ENCODE peak calls at places on chromosomes 6 and 20, in five cellular contexts. One of them, this sample, is unnamed.

GRCh38 chr6:156963712-156964700 is 186.8 kb downstream of the ARID1B start:
- DNase-seq in H9: no peak
- DNase-seq in neuronal stem cell: no peak
- DNase-seq in H1: no peak
- DNase-seq in trophoblast cell: peak
- DNase-seq in this sample: peak

GRCh38 chr6:155152211-155153076 is 111.4 kb upstream of the CLDN20 start:
- DNase-seq in H9: peak
- DNase-seq in neuronal stem cell: no peak
- DNase-seq in H1: peak
- DNase-seq in trophoblast cell: no peak
- DNase-seq in this sample: no peak

GRCh38 chr20:1945134-1945618 is 48.7 kb downstream of the PDYN start:
- DNase-seq in H9: no peak
- DNase-seq in neuronal stem cell: no peak
- DNase-seq in H1: no peak
- DNase-seq in trophoblast cell: peak
- DNase-seq in this sample: peak

GRCh38 chr6:156686429-156686939 is 90.7 kb upstream of the ARID1B start:
- DNase-seq in H9: peak
- DNase-seq in neuronal stem cell: no peak
- DNase-seq in H1: no peak
- DNase-seq in trophoblast cell: peak
- DNase-seq in this sample: no peak

GRCh38 chr6:99613705-99614429 is 7.2 kb downstream of the PRDM13 start:
- DNase-seq in H9: peak
- DNase-seq in neuronal stem cell: no peak
- DNase-seq in H1: no peak
- DNase-seq in trophoblast cell: peak
- DNase-seq in this sample: no peak

GRCh38 chr6:45880139-45880538 is 135.5 kb downstream of the CLIC5 start:
- DNase-seq in H9: no peak
- DNase-seq in neuronal stem cell: no peak
- DNase-seq in H1: no peak
- DNase-seq in trophoblast cell: peak
- DNase-seq in this sample: peak

GRCh38 chr6:26234421-26235239 is 130.4 kb upstream of the BTN3A2 start:
- DNase-seq in H9: peak
- DNase-seq in neuronal stem cell: no peak
- DNase-seq in H1: no peak
- DNase-seq in trophoblast cell: peak
- DNase-seq in this sample: peak

GRCh38 chr20:3239026-3239866 is at the start of gene SLC4A11:
- DNase-seq in H9: peak
- DNase-seq in neuronal stem cell: peak
- DNase-seq in H1: peak
- DNase-seq in trophoblast cell: no peak
- DNase-seq in this sample: peak

GRCh38 chr6:14807130-14807529 is 438.7 kb upstream of the JARID2 start:
- DNase-seq in H9: no peak
- DNase-seq in neuronal stem cell: no peak
- DNase-seq in H1: no peak
- DNase-seq in trophoblast cell: no peak
- DNase-seq in this sample: no peak

GRCh38 chr20:4018015-4018748 is 2.8 kb upstream of the RNF24 start:
- DNase-seq in H9: no peak
- DNase-seq in neuronal stem cell: no peak
- DNase-seq in H1: no peak
- DNase-seq in trophoblast cell: peak
- DNase-seq in this sample: no peak

GRCh38 chr6:125989631-125990030 is 3.3 kb downstream of the TRMT11 start:
- DNase-seq in H9: no peak
- DNase-seq in neuronal stem cell: no peak
- DNase-seq in H1: no peak
- DNase-seq in trophoblast cell: no peak
- DNase-seq in this sample: no peak

GRCh38 chr6:87870606-87871005 is 168.6 kb upstream of the AKIRIN2 start:
- DNase-seq in H9: no peak
- DNase-seq in neuronal stem cell: no peak
- DNase-seq in H1: no peak
- DNase-seq in trophoblast cell: peak
- DNase-seq in this sample: no peak

GRCh38 chr6:38375341-38375740 is 264.4 kb downstream of the BTBD9 start:
- DNase-seq in H9: no peak
- DNase-seq in neuronal stem cell: no peak
- DNase-seq in H1: no peak
- DNase-seq in trophoblast cell: no peak
- DNase-seq in this sample: no peak

GRCh38 chr6:35161776-35162607 is 20.9 kb upstream of the TCP11 start:
- DNase-seq in H9: no peak
- DNase-seq in neuronal stem cell: no peak
- DNase-seq in H1: no peak
- DNase-seq in trophoblast cell: no peak
- DNase-seq in this sample: no peak

GRCh38 chr6:81613606-81614005 is 138.9 kb downstream of the TENT5A start:
- DNase-seq in H9: no peak
- DNase-seq in neuronal stem cell: no peak
- DNase-seq in H1: no peak
- DNase-seq in trophoblast cell: no peak
- DNase-seq in this sample: peak

GRCh38 chr6:56570434-56571359 is 72.0 kb downstream of the DST start:
- DNase-seq in H9: no peak
- DNase-seq in neuronal stem cell: no peak
- DNase-seq in H1: no peak
- DNase-seq in trophoblast cell: peak
- DNase-seq in this sample: peak

GRCh38 chr6:117167520-117168271 is 97.7 kb upstream of the VGLL2 start:
- DNase-seq in H9: peak
- DNase-seq in neuronal stem cell: no peak
- DNase-seq in H1: no peak
- DNase-seq in trophoblast cell: peak
- DNase-seq in this sample: peak

GRCh38 chr6:148874698-148875293 is 128.0 kb downstream of the UST start:
- DNase-seq in H9: no peak
- DNase-seq in neuronal stem cell: peak
- DNase-seq in H1: no peak
- DNase-seq in trophoblast cell: no peak
- DNase-seq in this sample: no peak

GRCh38 chr20:57849868-57850215 is 140.0 kb upstream of the PMEPA1 start:
- DNase-seq in H9: peak
- DNase-seq in neuronal stem cell: no peak
- DNase-seq in H1: no peak
- DNase-seq in trophoblast cell: no peak
- DNase-seq in this sample: no peak

GRCh38 chr6:63451238-63451637 is 121.0 kb upstream of the LOC128125822 start:
- DNase-seq in H9: no peak
- DNase-seq in neuronal stem cell: no peak
- DNase-seq in H1: no peak
- DNase-seq in trophoblast cell: no peak
- DNase-seq in this sample: no peak

GRCh38 chr6:136158971-136159370 is 91.1 kb downstream of the MTFR2 start:
- DNase-seq in H9: no peak
- DNase-seq in neuronal stem cell: no peak
- DNase-seq in H1: no peak
- DNase-seq in trophoblast cell: no peak
- DNase-seq in this sample: no peak

GRCh38 chr6:113819169-113819830 is 37.8 kb upstream of the MARCKS start:
- DNase-seq in H9: no peak
- DNase-seq in neuronal stem cell: no peak
- DNase-seq in H1: no peak
- DNase-seq in trophoblast cell: no peak
- DNase-seq in this sample: no peak

GRCh38 chr6:19535351-19535750 is 301.8 kb upstream of the ID4 start:
- DNase-seq in H9: no peak
- DNase-seq in neuronal stem cell: no peak
- DNase-seq in H1: no peak
- DNase-seq in trophoblast cell: no peak
- DNase-seq in this sample: no peak

GRCh38 chr6:166459272-166459671 is 76.5 kb upstream of the MPC1 start:
- DNase-seq in H9: no peak
- DNase-seq in neuronal stem cell: no peak
- DNase-seq in H1: no peak
- DNase-seq in trophoblast cell: no peak
- DNase-seq in this sample: no peak

DNA sequence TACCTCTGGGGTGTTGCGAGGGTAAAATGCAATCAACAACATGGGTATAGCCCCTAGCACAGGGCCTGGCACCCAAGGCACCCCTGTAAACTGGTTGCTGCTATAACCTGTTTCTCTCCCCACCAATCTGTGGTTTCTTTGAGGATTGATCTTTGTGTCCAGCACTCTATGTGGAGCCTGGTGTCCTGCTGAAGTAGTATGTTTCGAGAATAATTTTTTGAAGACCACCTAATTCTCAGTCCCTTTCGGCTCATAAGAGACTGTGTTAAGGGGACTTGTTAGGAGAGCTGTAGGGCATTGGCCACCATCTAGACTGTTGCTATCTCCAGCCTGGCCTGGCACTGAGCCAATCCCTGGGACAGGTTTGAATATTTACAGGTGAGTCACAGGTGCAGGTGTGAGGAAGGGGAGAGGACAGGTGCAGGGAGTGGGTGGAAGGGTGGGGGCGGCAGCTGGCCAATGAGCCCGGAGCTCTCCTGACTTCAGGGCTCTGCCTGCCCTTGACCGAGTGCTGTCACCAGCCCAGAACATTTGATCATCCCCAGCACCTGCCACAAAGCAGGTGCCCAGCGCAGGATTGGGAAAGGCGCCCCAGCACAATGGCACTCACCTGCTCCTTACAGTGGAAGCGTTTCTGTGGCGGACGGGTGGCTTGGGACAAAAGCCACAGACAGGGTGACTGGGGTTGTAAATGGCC is 8.1 kb upstream of the C20orf144 start:
- DNase-seq in H9: peak
- DNase-seq in neuronal stem cell: no peak
- DNase-seq in H1: no peak
- DNase-seq in trophoblast cell: peak
- DNase-seq in this sample: no peak
- H3K27ac ChIP-seq in H9: no peak
- H3K27ac ChIP-seq in neuronal stem cell: no peak
- H3K27ac ChIP-seq in H1: no peak
- H3K27ac ChIP-seq in trophoblast cell: no peak
- H3K27ac ChIP-seq in this sample: no peak

DNA sequence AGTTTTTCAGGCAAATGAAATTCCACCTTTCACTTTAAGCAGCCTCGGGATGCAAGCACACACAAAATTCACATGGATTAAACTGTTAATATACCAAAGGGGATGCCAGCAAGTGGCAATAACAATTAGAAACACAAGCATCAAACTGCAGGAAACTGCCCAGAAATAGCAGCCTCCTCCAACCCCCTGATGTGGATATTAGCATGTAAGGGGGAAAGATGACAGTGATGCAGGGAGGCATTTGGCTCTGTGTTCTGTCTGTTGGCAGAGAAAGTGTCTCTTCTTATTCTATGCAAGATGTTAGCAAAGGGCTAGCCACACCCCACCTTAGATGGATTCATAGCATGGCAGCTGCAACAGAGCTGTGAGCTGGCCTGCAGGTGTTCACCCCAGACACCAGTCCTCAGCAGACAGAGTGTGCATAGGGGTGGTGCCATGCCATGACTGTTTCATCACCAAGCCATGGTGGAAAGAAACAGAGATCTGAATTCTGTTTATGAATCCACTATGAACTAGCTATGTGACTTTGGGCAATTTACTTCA is 38.0 kb downstream of the SCP2D1 start:
- DNase-seq in H9: no peak
- DNase-seq in neuronal stem cell: no peak
- DNase-seq in H1: no peak
- DNase-seq in trophoblast cell: no peak
- DNase-seq in this sample: no peak
- H2BK12ac ChIP-seq in H9: no peak
- H2BK12ac ChIP-seq in neuronal stem cell: no peak
- H2BK12ac ChIP-seq in H1: no peak
- H2BK12ac ChIP-seq in trophoblast cell: no peak
- H2BK12ac ChIP-seq in this sample: no peak

GRCh38 chr6:132693478-132693877 is 20.4 kb downstream of the VNN1 start:
- DNase-seq in H9: no peak
- DNase-seq in neuronal stem cell: no peak
- DNase-seq in H1: no peak
- DNase-seq in trophoblast cell: no peak
- DNase-seq in this sample: no peak

GRCh38 chr6:132695773-132696172 is 18.1 kb downstream of the VNN1 start:
- DNase-seq in H9: no peak
- DNase-seq in neuronal stem cell: no peak
- DNase-seq in H1: no peak
- DNase-seq in trophoblast cell: no peak
- DNase-seq in this sample: no peak

GRCh38 chr6:132703936-132704335 is 9.9 kb downstream of the VNN1 start:
- DNase-seq in H9: no peak
- DNase-seq in neuronal stem cell: no peak
- DNase-seq in H1: no peak
- DNase-seq in trophoblast cell: no peak
- DNase-seq in this sample: peak

GRCh38 chr6:132698608-132699007 is 15.2 kb downstream of the VNN1 start:
- DNase-seq in H9: no peak
- DNase-seq in neuronal stem cell: no peak
- DNase-seq in H1: no peak
- DNase-seq in trophoblast cell: no peak
- DNase-seq in this sample: no peak
- H2AFZ ChIP-seq in H9: no peak
- H2AFZ ChIP-seq in neuronal stem cell: no peak
- H2AFZ ChIP-seq in H1: no peak
- H2AFZ ChIP-seq in trophoblast cell: no peak
- H2AFZ ChIP-seq in this sample: no peak

GRCh38 chr20:47571426-47571825 is 69.7 kb downstream of the NCOA3 start:
- DNase-seq in H9: no peak
- DNase-seq in neuronal stem cell: no peak
- DNase-seq in H1: no peak
- DNase-seq in trophoblast cell: no peak
- DNase-seq in this sample: no peak

GRCh38 chr20:47572105-47572729 is 70.5 kb downstream of the NCOA3 start:
- DNase-seq in H9: no peak
- DNase-seq in neuronal stem cell: no peak
- DNase-seq in H1: no peak
- DNase-seq in trophoblast cell: no peak
- DNase-seq in this sample: no peak

GRCh38 chr20:47568837-47569410 is 67.2 kb downstream of the NCOA3 start:
- DNase-seq in H9: no peak
- DNase-seq in neuronal stem cell: no peak
- DNase-seq in H1: no peak
- DNase-seq in trophoblast cell: no peak
- DNase-seq in this sample: no peak

GRCh38 chr20:47566269-47566668 is 64.6 kb downstream of the NCOA3 start:
- DNase-seq in H9: no peak
- DNase-seq in neuronal stem cell: no peak
- DNase-seq in H1: no peak
- DNase-seq in trophoblast cell: no peak
- DNase-seq in this sample: no peak

DNA sequence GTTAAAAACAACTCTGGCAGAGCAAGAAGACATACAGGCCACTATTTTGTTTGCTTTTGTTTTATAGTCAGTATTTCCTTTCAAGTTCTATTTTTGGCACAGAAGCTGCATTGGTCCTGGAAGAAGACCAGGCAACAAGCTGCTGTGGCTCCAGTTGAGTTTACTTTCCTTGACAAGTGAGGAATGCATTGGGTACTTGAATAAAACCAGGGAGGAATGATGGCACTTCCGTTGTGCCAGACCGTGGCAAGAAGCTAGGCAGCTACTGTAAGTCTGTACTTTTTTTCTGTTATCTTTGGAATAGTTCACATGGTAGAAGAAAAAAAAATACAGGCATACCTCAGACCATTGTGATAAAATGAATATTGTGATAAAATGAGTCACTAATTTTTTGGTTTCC is 66.3 kb downstream of the NCOA3 start:
- DNase-seq in H9: no peak
- DNase-seq in neuronal stem cell: no peak
- DNase-seq in H1: no peak
- DNase-seq in trophoblast cell: no peak
- DNase-seq in this sample: peak
- H3K27ac ChIP-seq in H9: no peak
- H3K27ac ChIP-seq in neuronal stem cell: no peak
- H3K27ac ChIP-seq in H1: no peak
- H3K27ac ChIP-seq in trophoblast cell: no peak
- H3K27ac ChIP-seq in this sample: peak